ENCODE peak calls at places on chromosomes 16 and 17, in nine cellular contexts. Y is prostate gland, X is fibroblast of lung, U is fibroblast of pulmonary artery, G is type B pancreatic cell, B is GM12865, H is ascending aorta, D is RWPE2, W is AG09309. I is an unnamed sample.

GRCh38 chr17:8366231-8366630 is 10.3 kb downstream of the KRABD2 start:
- DNase-seq in Y (no peak), X (peak; percentile 72), U (peak; percentile 92), G (no peak), B (no peak), H (no peak), D (no peak), W (no peak), I (peak; percentile 76)

GRCh38 chr16:59905628-59906027 is 1171.5 kb upstream of the GOT2 start:
- DNase-seq in Y (no peak), X (peak; percentile 60), U (peak; percentile 10), G (no peak), B (no peak), H (no peak), D (no peak), W (peak; percentile 18), I (peak; percentile 83)

GRCh38 chr17:147796-148740 is 10.7 kb downstream of the SCGB1C2 start:
- DNase-seq in Y (no peak), X (no peak), U (no peak), G (peak; percentile 62), B (no peak), H (no peak), D (peak; percentile 33), W (no peak), I (no peak)

GRCh38 chr17:9200197-9200662 is 178.9 kb downstream of the NTN1 start:
- DNase-seq in Y (no peak), X (no peak), U (no peak), G (no peak), B (no peak), H (no peak), D (no peak), W (no peak), I (no peak)

GRCh38 chr16:31428638-31429247 is 583 bp upstream of the COX6A2 start:
- DNase-seq in Y (no peak), X (no peak), U (no peak), G (no peak), B (no peak), H (no peak), D (peak; percentile 4), W (no peak), I (peak; percentile 34)

GRCh38 chr16:4217246-4218131 is 24.4 kb downstream of the SRL start:
- DNase-seq in Y (peak; percentile 59), X (peak; percentile 53), U (peak; percentile 21), G (no peak), B (no peak), H (no peak), D (no peak), W (no peak), I (no peak)

GRCh38 chr17:41738077-41738800 is 3.8 kb upstream of the HAP1 start:
- DNase-seq in Y (peak; percentile 63), X (peak; percentile 77), U (peak; percentile 81), G (peak; percentile 88), B (peak; percentile 87), H (peak; percentile 19), D (no peak), W (peak; percentile 21), I (peak; percentile 82)

GRCh38 chr16:4693956-4694663 is 748 bp downstream of the NUDT16L1 start:
- DNase-seq in Y (no peak), X (peak; percentile 67), U (peak; percentile 64), G (peak; percentile 72), B (peak; percentile 55), H (no peak), D (peak; percentile 61), W (peak; percentile 24), I (peak; percentile 60)

GRCh38 chr16:11582157-11582814 is 4.4 kb downstream of the LITAF start:
- DNase-seq in Y (no peak), X (no peak), U (no peak), G (no peak), B (peak; percentile 60), H (no peak), D (no peak), W (no peak), I (no peak)

DNA sequence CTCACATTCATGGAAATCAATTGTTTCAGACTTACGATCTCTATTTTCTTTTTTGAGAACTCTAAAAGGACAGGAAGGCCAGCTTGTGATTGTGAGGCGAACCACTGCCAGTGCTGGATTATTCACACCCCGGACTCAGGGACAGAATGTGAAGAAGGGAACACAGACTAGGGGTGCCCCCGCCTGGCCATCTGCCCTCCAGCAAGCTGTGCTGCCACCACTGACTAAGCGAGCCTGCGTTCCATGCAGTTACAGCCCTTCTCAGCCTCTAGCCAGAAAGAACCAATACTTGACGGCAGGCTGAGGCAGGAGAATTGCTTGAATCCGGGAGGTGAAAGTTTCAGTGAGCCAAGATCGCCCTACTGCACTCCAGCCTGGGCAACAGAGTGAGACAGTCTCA is 2.8 kb downstream of the HAGH start:
- DNase-seq in Y (no peak), X (peak; percentile 56), U (peak; percentile 68), G (no peak), B (peak; percentile 83), H (no peak), D (peak; percentile 75), W (no peak), I (peak; percentile 51)
- TF ChIP-seq CTCF in Y (no peak), X (peak; percentile 35), U (peak; percentile 30), G (peak; percentile 21), B (peak; percentile 60), H (no peak), D (peak; percentile 61), W (peak; percentile 24), I (no peak)

DNA sequence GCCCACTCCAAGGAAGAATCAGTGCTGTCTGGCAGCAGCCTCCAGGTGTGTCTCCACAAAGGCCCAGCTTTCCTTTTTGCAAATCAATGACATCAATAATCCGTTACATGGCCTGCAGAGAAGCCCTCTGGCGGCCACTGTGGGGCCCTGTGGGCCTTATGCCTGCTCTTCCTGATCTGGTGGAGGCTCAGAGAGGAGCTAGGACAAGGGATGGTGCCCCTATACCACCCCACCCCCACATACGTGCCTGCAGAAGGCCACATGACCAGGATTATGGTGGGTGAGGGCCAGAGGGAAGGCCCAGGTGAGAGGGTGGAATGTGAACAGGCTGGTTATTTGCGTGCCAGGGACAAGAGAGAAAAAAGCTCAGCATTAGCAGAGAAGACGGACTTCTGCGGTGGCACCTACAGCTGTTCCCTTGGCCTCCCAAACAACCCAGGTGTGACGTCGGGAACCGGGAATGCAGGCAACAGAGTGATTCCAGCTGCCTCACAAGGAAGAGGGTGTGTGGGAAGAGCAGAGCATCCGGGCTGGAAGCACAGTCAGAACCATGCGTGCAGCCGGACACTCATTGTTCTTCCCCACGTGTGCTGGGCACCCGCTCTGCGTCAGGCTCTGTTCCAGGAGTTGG is 22.5 kb downstream of the EIF4A3 start:
- DNase-seq in Y (peak; percentile 60), X (no peak), U (peak; percentile 89), G (no peak), B (peak; percentile 24), H (no peak), D (no peak), W (no peak), I (peak; percentile 5)
- TF ChIP-seq CTCF in Y (no peak), X (peak; percentile 52), U (peak; percentile 57), G (peak; percentile 71), B (peak; percentile 41), H (no peak), D (peak; percentile 35), W (peak; percentile 29), I (peak; percentile 15)

GRCh38 chr17:47323382-47324223 is at the start of gene EFCAB13:
- DNase-seq in Y (peak; percentile 83), X (peak; percentile 76), U (peak; percentile 86), G (peak; percentile 91), B (peak; percentile 98), H (peak; percentile 62), D (peak; percentile 85), W (no peak), I (peak; percentile 74)
- TF ChIP-seq CTCF in Y (no peak), X (no peak), U (no peak), G (peak; percentile 50), B (no peak), H (peak; percentile 21), D (peak; percentile 31), W (peak; percentile 7), I (no peak)

GRCh38 chr17:82350182-82351030 is 8.6 kb upstream of the TEX19 start:
- DNase-seq in Y (no peak), X (no peak), U (no peak), G (no peak), B (peak; percentile 79), H (no peak), D (no peak), W (no peak), I (peak; percentile 47)
- TF ChIP-seq CTCF in Y (no peak), X (no peak), U (no peak), G (no peak), B (peak; percentile 40), H (no peak), D (no peak), W (peak; percentile 19), I (no peak)

I was measured in MCF 10A.